ENCODE peak calls at places on chromosomes 16 and 17, in four cellular contexts. O is heart left ventricle, X is spleen, E is GM12892. N is an unnamed sample.

GRCh38 chr17:18332909-18333489 is 17.9 kb downstream of the SMCR8 start:
- DNase-seq in X (no peak), O (no peak), E (no peak), N (no peak)

GRCh38 chr17:66272699-66273390 is 29.6 kb upstream of the PRKCA start:
- DNase-seq in O (no peak), E (no peak), X (no peak), N (peak)

GRCh38 chr16:83054302-83054701 is 427.5 kb downstream of the CDH13 start:
- DNase-seq in X (no peak), E (no peak), O (no peak), N (no peak)

GRCh38 chr16:4266372-4266771 is 6.5 kb downstream of the TFAP4 start:
- DNase-seq in O (no peak), E (no peak), X (no peak), N (no peak)

GRCh38 chr17:65050438-65050837 is 6.1 kb downstream of the GNA13 start:
- DNase-seq in X (no peak), E (no peak), O (no peak), N (no peak)

GRCh38 chr17:266701-267656 is 85.5 kb upstream of the DOC2B start:
- DNase-seq in O (peak), E (no peak), X (peak), N (peak)

GRCh38 chr16:86578499-86579267 is at the start of gene FOXL1:
- DNase-seq in X (no peak), E (no peak), O (no peak), N (no peak)

GRCh38 chr17:47821424-47822379 is at the start of gene OSBPL7:
- DNase-seq in O (peak), E (peak), X (peak), N (peak)

GRCh38 chr17:51154176-51154575 is 817 bp downstream of the NME1 start:
- DNase-seq in X (no peak), O (no peak), E (no peak), N (no peak)
- TF ChIP-seq POLR2A in X (no peak), O (no peak), E (no peak), N (no peak)

DNA sequence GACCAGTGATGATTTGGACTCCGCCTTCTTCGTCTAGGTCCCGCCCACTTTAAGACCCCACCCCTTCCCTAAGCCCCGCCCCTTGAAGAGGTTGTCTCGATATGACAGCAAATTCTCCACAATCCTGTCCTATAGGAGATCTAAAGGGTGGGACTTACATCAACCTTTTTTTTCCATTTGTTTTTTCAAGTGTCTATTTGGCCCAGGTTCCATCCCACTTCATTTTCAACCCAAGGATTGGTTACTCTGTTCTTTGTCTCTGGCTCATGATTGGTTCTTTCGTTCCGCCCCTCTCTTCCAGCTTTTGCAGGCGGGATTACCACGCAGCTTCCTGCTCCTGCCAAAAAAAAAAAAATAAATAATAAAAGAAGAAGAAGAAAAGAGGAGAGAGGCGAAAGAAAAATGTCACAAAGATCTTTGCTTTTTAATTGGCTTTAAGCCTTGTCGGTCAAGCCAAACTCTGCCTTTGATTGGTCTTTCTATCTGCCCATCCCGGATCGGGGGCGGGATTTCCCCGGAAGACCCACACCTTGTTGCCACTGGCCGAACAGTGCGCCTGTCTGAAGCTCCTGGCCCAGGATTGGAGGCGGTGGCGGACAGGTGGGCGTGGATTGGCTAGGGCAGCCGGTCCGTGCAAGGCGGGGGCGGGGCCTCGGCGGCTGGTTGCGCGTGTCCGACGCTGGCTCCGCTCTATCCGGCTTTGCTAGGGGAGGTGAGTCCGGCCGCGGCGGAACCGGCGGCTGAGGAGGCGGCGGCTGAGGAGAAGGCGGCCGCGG is 1.2 kb upstream of the NLK start:
- DNase-seq in E (peak), X (peak), O (peak), N (peak)
- TF ChIP-seq POLR2A in E (peak), X (no peak), O (peak), N (no peak)

GRCh38 chr16:14629919-14630619 is at the start of gene PARN:
- DNase-seq in E (peak), O (peak), X (peak), N (peak)
- TF ChIP-seq POLR2A in E (peak), O (peak), X (peak), N (peak)

GRCh38 chr17:82732118-82732743 is 3.2 kb upstream of the FN3K start:
- DNase-seq in X (no peak), O (no peak), E (no peak), N (no peak)

GRCh38 chr17:82737981-82738877 is 2.8 kb downstream of the FN3K start:
- DNase-seq in O (peak), E (no peak), X (no peak), N (peak)

GRCh38 chr17:82729479-82730260 is 5.7 kb upstream of the FN3K start:
- DNase-seq in X (peak), E (no peak), O (no peak), N (no peak)

GRCh38 chr17:82736511-82737185 is 1.2 kb downstream of the FN3K start:
- DNase-seq in O (no peak), X (no peak), E (no peak), N (no peak)

GRCh38 chr17:82734987-82735866 is at the start of gene FN3K:
- DNase-seq in O (peak), E (no peak), X (peak), N (peak)
- TF ChIP-seq POLR2A in O (peak), E (no peak), X (no peak), N (peak)

GRCh38 chr17:78176548-78177025 is 8.2 kb downstream of the SYNGR2 start:
- DNase-seq in E (peak), O (peak), X (peak), N (peak)
- TF ChIP-seq POLR2A in E (no peak), O (no peak), X (no peak), N (no peak)

N was measured in adrenal gland.